ENCODE peak calls at places on chromosomes 11 and 22, in seven cellular contexts. T, G, V, C, R, J and K are unnamed samples.

GRCh38 chr11:85811624-85812023 is 683 bp upstream of the SYTL2 start:
- DNase-seq in T (no peak), G (no peak), V (no peak), C (no peak), R (no peak), J (no peak), K (no peak)

GRCh38 chr22:35575116-35575748 is 34.6 kb downstream of the RASD2 start:
- DNase-seq in T (no peak), G (no peak), V (no peak), C (no peak), R (no peak), J (peak; percentile 28), K (no peak)

GRCh38 chr11:9200471-9200870 is 64.7 kb downstream of the DENND5A start:
- DNase-seq in T (no peak), G (no peak), V (no peak), C (no peak), R (no peak), J (no peak), K (no peak)

GRCh38 chr22:32413715-32414114 is 1.7 kb upstream of the RTCB start:
- DNase-seq in T (no peak), G (peak; percentile 27), V (peak; percentile 42), C (no peak), R (no peak), J (no peak), K (no peak)

GRCh38 chr11:76153609-76153949 is 52.7 kb downstream of the WNT11 start:
- DNase-seq in T (no peak), G (no peak), V (peak; percentile 40), C (no peak), R (no peak), J (peak; percentile 30), K (no peak)

GRCh38 chr11:45435706-45436105 is 149.6 kb upstream of the SYT13 start:
- DNase-seq in T (no peak), G (no peak), V (no peak), C (no peak), R (no peak), J (no peak), K (no peak)

GRCh38 chr11:23502821-23503220 is 642.5 kb upstream of the CCDC179 start:
- DNase-seq in T (no peak), G (no peak), V (peak; percentile 43), C (no peak), R (no peak), J (no peak), K (no peak)

GRCh38 chr11:86398106-86398505 is 23.4 kb downstream of the CCDC81 start:
- DNase-seq in T (no peak), G (no peak), V (no peak), C (no peak), R (no peak), J (no peak), K (no peak)

GRCh38 chr11:110445428-110445827 is 15.7 kb downstream of the FDX1 start:
- DNase-seq in T (no peak), G (no peak), V (peak; percentile 64), C (no peak), R (no peak), J (no peak), K (no peak)

GRCh38 chr11:1784761-1785650 is 21.3 kb upstream of the CTSD start:
- DNase-seq in T (no peak), G (no peak), V (no peak), C (no peak), R (no peak), J (no peak), K (no peak)
- TF ChIP-seq CTCF in T (no peak), G (no peak), V (no peak), C (no peak), R (no peak), J (no peak), K (no peak)

GRCh38 chr11:5624489-5625278 is at the start of gene TRIM34:
- DNase-seq in T (peak; percentile 33), G (no peak), V (peak; percentile 62), C (peak; percentile 53), R (peak; percentile 29), J (peak; percentile 36), K (peak; percentile 56)
- TF ChIP-seq POLR2A in T (no peak), G (no peak), V (no peak), C (no peak), R (no peak), J (no peak), K (no peak)

DNA sequence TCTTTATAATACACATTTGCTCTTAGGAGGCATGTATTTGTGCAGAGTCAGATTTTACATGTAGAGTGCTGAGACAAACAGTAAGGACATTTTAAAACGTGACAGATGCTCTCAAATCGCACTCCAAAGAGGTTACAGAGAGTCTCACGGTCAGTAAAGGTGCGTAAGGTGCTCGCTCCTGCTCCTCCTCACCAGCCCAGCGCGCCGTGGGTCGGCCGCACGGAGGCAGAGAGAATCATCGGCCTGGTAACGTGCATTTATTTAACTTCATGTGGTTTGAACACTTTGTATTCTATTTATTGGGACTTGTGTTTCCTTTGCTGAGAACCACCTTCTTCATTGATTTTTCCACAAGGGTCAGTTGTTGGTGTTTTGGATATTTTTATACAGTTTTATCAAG is 900.1 kb downstream of the BRD1 start:
- DNase-seq in T (no peak), G (no peak), V (no peak), C (peak; percentile 13), R (no peak), J (no peak), K (no peak)
- H3K9me3 ChIP-seq in T (no peaks in the 10 kb centered on the region), G (no peaks in the 10 kb centered on the region), V (peaks cover 32% of the 10 kb centered on the region), C (no peaks in the 10 kb centered on the region), R (no peaks in the 10 kb centered on the region), J (no peaks in the 10 kb centered on the region), K (no peaks in the 10 kb centered on the region)

DNA sequence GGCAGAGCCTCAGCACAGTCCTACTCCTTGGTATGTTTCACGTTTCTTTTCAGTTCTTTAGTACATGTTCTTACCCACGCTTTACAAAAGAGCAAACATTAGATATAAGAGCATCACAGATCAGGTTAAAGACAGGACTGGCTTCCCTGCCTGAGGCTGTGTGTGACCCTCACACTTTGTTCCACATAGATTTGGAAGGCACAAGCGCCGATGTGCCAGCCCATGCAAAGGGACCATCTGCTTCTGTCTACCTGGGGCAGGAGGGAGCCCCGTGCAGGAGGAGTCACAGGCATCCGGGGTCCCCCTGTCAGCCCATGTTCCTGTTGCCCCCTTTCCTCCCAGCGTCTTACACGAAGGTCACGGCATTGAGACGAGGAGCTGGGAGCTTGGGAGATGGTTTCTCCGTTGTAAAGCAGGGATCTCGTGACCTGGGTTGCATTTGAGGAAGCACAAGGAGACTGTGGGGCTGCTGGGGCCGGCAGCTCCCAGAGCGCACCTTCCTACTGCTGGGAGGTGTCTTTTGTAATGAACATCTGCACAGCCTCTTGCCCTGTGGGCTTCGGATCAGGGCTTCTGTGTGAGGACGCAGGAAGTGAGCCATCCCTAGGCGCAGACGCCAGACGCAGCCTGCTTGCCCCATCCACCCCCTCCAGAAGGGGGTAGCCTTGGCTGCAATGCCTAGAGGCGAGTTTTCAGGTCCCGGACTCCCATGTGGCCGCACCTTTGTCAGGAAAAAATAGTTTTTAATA is 72.6 kb downstream of the SCN3B start:
- DNase-seq in T (no peak), G (no peak), V (no peak), C (no peak), R (no peak), J (no peak), K (no peak)
- TF ChIP-seq CTCF in T (no peak), G (no peak), V (no peak), C (no peak), R (no peak), J (no peak), K (no peak)

GRCh38 chr11:68106165-68106940 is 14.8 kb downstream of the CHKA start:
- DNase-seq in T (no peak), G (no peak), V (no peak), C (no peak), R (peak; percentile 75), J (no peak), K (peak; percentile 80)
- TF ChIP-seq POLR2A in T (no peak), G (no peak), V (no peak), C (no peak), R (no peak), J (no peak), K (no peak)

GRCh38 chr22:48241658-48242057 is 1479.2 kb downstream of the TBC1D22A start:
- DNase-seq in T (no peak), G (no peak), V (no peak), C (peak; percentile 30), R (no peak), J (no peak), K (peak; percentile 23)

GRCh38 chr22:48244388-48245118 is 1482.1 kb downstream of the TBC1D22A start:
- DNase-seq in T (no peak), G (no peak), V (no peak), C (peak; percentile 20), R (no peak), J (no peak), K (peak; percentile 19)

GRCh38 chr22:48240935-48241230 is 1478.4 kb downstream of the TBC1D22A start:
- DNase-seq in T (no peak), G (no peak), V (no peak), C (peak; percentile 29), R (no peak), J (no peak), K (peak; percentile 16)

GRCh38 chr22:48240165-48240934 is 1477.9 kb downstream of the TBC1D22A start:
- DNase-seq in T (no peak), G (no peak), V (no peak), C (no peak), R (no peak), J (no peak), K (peak; percentile 1)

GRCh38 chr22:48242461-48242864 is 1480.0 kb downstream of the TBC1D22A start:
- DNase-seq in T (no peak), G (no peak), V (no peak), C (peak; percentile 24), R (no peak), J (no peak), K (peak; percentile 2)
- H3K9me3 ChIP-seq in T (no peaks in the 10 kb centered on the region), G (no peaks in the 10 kb centered on the region), V (peaks cover 65% of the 10 kb centered on the region), C (no peaks in the 10 kb centered on the region), R (no peaks in the 10 kb centered on the region), J (no peaks in the 10 kb centered on the region), K (no peaks in the 10 kb centered on the region)

DNA sequence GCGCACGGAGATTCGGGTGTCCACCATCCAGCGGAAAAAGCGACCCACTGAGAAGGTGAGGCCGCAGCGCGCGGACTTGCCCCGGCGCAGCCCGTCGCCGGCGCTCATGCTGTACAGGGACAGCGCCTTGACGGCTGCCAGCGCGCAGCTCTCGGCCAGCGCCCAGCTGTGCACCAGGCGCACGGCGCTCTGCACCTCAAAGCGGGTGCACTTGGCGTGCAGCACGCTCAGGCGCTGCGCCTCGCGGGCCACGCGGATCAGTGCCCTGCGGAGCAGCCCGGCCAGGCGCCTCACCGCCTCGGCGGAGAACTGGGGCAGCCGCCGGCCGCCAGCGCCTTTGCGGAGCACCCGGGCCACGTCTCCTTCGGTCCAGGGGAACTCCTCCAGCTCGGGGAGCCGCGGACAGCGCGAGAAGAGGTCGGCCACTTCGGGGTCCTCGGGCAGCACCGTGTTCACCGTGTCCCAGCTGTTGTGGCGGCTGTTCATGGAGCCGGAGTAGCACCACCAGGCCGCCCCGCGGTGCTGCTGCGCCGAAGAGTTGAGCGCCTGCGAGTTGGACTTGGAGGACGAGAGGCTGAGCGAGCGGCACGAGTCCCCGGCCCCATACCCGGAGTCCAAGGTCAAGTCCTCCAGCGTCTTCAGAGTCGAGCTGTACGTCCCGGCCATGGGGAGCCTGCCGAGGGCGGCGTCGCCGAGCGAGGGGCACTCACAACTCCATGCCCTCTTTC is 728 bp downstream of the ABTB2 start:
- DNase-seq in T (no peak), G (no peak), V (peak; percentile 51), C (peak; percentile 81), R (peak; percentile 62), J (peak; percentile 64), K (peak; percentile 63)
- TF ChIP-seq CTCF in T (no peak), G (no peak), V (no peak), C (no peak), R (no peak), J (no peak), K (no peak)